ENCODE peak calls at places on chromosomes 16 and 17, in eight cellular contexts. L is transverse colon, Z is sigmoid colon, X is suprapubic skin, F is GM12878, V is stomach, J is H1, B is HepG2. A is an unnamed sample.

GRCh38 chr16:88914750-88915368 is 48.4 kb upstream of the PABPN1L start:
- DNase-seq in L (no peak), Z (no peak), X (no peak), F (no peak), V (no peak), J (no peak), B (no peak), A (no peak)

GRCh38 chr16:77059441-77059840 is 131.5 kb upstream of the MON1B start:
- DNase-seq in L (no peak), Z (no peak), X (no peak), F (no peak), V (no peak), J (no peak), B (no peak), A (no peak)

GRCh38 chr16:27426423-27427408 is 24.7 kb downstream of the IL21R start:
- DNase-seq in L (peak; percentile 38), Z (peak; percentile 43), X (peak; percentile 50), F (peak; percentile 93), V (peak; percentile 26), J (peak; percentile 38), B (peak; percentile 60), A (peak; percentile 88)

GRCh38 chr16:12215302-12216105 is 239.0 kb downstream of the SNX29 start:
- DNase-seq in L (no peak), Z (no peak), X (no peak), F (no peak), V (no peak), J (peak; percentile 67), B (peak; percentile 36), A (no peak)

GRCh38 chr17:79952265-79952877 is 83.3 kb downstream of the TBC1D16 start:
- DNase-seq in L (no peak), Z (peak; percentile 52), X (peak; percentile 56), F (no peak), V (no peak), J (no peak), B (no peak), A (no peak)

GRCh38 chr17:7673239-7673638 is 14.1 kb downstream of the TP53 start:
- DNase-seq in L (peak; percentile 15), Z (no peak), X (no peak), F (peak; percentile 3), V (peak; percentile 31), J (peak; percentile 89), B (peak; percentile 27), A (no peak)

GRCh38 chr17:7835818-7836595 is 2.0 kb downstream of the KDM6B start:
- DNase-seq in L (peak; percentile 81), Z (peak; percentile 90), X (no peak), F (no peak), V (peak; percentile 74), J (peak; percentile 88), B (peak; percentile 64), A (peak; percentile 96)

GRCh38 chr16:1546430-1546829 is 13.0 kb downstream of the TMEM204 start:
- DNase-seq in L (no peak), Z (no peak), X (no peak), F (no peak), V (no peak), J (no peak), B (no peak), A (no peak)

GRCh38 chr17:79938696-79939435 is 96.8 kb downstream of the TBC1D16 start:
- DNase-seq in L (no peak), Z (no peak), X (no peak), F (no peak), V (no peak), J (no peak), B (peak; percentile 79), A (no peak)

GRCh38 chr16:56480776-56481467 is 29.6 kb downstream of the OGFOD1 start:
- DNase-seq in L (no peak), Z (no peak), X (no peak), F (no peak), V (no peak), J (no peak), B (no peak), A (no peak)

GRCh38 chr17:72887322-72887721 is 205.2 kb downstream of the SLC39A11 start:
- DNase-seq in L (no peak), Z (no peak), X (no peak), F (no peak), V (no peak), J (no peak), B (no peak), A (no peak)

GRCh38 chr16:79370736-79371135 is 229.8 kb downstream of the MAF start:
- DNase-seq in L (no peak), Z (no peak), X (no peak), F (no peak), V (no peak), J (no peak), B (no peak), A (no peak)

GRCh38 chr17:57313276-57313835 is 57.0 kb downstream of the MSI2 start:
- DNase-seq in L (no peak), Z (no peak), X (no peak), F (no peak), V (no peak), J (no peak), B (no peak), A (no peak)

GRCh38 chr16:86985656-86986030 is 331.5 kb downstream of the C16orf95 start:
- DNase-seq in L (no peak), Z (no peak), X (no peak), F (no peak), V (no peak), J (no peak), B (no peak), A (no peak)

DNA sequence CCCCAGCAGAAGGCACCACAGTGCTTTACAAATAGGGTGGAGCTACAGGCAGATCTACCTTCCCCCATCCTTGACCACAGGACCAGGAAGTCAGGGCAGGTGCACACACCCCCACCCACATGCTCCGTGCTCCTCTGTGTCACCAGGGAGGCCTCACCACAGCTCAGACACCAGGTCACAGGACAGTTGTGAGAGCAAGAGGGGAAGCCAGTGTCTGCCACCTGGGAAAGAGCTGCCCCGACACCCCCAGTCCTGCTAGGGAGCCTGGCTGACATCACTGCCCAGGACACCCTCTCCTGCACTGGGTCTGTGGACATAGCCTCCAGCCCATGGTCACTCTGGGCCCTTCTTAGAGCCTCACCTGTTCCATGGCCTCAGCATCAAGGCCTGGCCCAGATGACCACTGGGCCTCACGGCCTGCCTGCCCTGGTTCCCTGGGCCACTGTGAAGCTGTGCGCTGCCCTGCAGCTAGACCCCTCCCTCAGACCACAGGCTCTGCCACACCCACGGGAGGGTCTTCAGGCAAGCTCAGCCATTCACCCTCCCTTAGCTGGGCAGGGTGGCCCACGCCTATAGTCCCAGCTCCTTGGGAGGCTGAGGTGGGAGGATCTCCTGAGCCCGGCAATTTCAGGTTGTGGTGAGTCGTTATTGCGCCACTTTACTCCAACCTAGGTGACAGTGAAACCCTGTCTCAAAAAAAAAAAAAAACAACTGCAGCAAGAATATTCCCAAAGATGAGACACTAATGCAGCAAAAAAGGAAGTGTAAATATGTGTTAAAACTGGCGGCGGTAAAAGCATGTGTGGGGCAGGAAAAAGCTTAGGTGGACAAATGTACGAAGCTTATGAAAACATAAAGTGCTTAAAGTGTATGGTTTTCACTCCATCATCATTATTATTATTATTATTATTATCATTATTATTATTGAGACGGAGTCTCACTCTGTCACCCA is 14.2 kb downstream of the POLR3K start:
- DNase-seq in L (peak; percentile 77), Z (no peak), X (no peak), F (peak; percentile 79), V (peak; percentile 73), J (no peak), B (no peak), A (no peak)
- TF ChIP-seq EP300 in L (no peak), Z (no peak), X (no peak), F (peak; percentile 76), V (no peak), J (no peak), B (no peak), A (no peak)

GRCh38 chr17:40430272-40431230 is 12.7 kb upstream of the IGFBP4 start:
- DNase-seq in L (no peak), Z (peak; percentile 33), X (peak; percentile 34), F (no peak), V (peak; percentile 1), J (no peak), B (no peak), A (no peak)

GRCh38 chr17:40431231-40431602 is 12.0 kb upstream of the IGFBP4 start:
- DNase-seq in L (no peak), Z (peak; percentile 30), X (peak; percentile 35), F (no peak), V (no peak), J (no peak), B (no peak), A (no peak)

GRCh38 chr17:40436631-40437030 is 6.6 kb upstream of the IGFBP4 start:
- DNase-seq in L (no peak), Z (no peak), X (peak; percentile 31), F (no peak), V (no peak), J (no peak), B (no peak), A (no peak)

GRCh38 chr17:40433551-40434384 is 9.5 kb upstream of the IGFBP4 start:
- DNase-seq in L (no peak), Z (peak; percentile 71), X (peak; percentile 54), F (no peak), V (no peak), J (peak; percentile 72), B (no peak), A (no peak)

DNA sequence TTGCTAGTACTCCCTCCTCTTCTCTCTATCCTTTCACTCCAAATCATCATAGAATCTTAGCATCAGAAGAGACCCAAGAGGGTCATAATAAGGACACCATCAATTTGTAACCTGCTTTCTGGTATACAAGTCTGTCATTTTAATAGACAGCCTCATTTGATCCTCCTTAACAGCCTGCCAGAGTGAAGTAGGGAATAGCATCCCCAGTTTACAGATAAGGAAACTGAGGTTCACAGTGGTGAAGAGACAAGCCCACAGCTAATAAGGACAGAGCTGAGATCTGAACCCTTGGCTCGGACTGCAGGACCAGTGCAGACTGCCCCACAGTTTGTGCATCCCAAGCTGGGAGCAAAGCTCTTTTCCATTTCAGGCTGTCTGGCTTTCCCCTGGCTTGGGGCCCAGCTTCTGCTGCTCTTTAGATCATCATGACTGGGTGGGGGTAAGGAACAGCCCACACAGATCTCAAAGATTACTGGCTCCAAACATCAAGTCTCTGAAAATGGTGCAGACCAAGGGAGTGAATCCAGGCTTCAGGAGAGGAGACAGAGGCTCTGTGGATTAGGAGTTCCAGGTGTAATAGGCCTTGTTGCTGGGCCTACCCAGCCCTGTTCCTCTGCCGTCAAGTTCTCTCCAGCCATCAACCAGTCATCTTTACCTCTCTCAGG is 10.3 kb upstream of the IGFBP4 start:
- DNase-seq in L (peak; percentile 43), Z (peak; percentile 92), X (peak; percentile 26), F (no peak), V (peak; percentile 22), J (no peak), B (no peak), A (no peak)
- TF ChIP-seq POLR2AphosphoS5 in L (no peak), Z (peak; percentile 8), X (no peak), F (no peak), V (no peak), J (no peak), B (no peak), A (peak; percentile 60)

GRCh38 chr17:74805543-74805991 is 29.4 kb upstream of the NAT9 start:
- DNase-seq in L (no peak), Z (no peak), X (no peak), F (no peak), V (no peak), J (no peak), B (no peak), A (no peak)
- TF ChIP-seq POLR2A in L (no peak), Z (no peak), X (no peak), F (no peak), V (no peak), J (no peak), B (no peak), A (no peak)

DNA sequence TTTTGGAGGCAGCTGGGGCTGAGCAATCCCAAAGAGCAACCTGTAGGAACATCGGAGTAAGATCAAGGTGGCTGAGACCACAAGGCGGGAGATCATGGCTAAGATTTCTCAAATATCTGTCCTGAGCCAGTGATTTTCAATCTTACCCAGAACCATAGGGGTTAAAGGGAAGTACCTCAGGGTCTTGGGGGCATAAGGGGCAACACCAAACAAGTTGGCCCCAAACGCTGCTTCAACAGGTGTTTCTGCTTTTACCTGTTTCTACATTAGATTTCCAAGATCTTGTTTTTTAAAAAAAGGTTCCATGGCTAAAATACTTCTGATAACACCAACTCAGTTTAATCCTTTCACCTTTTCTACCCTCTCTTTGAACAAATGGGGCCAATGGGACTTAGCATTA is 2.6 kb upstream of the UNC119 start:
- DNase-seq in L (no peak), Z (no peak), X (no peak), F (no peak), V (no peak), J (no peak), B (no peak), A (no peak)
- TF ChIP-seq EP300 in L (no peak), Z (no peak), X (no peak), F (no peak), V (no peak), J (no peak), B (no peak), A (no peak)

A was measured in esophagus muscularis mucosa.